ENCODE peak calls at places on chromosomes 7 and 10, in six cellular contexts. One of them, this sample, is unnamed.

GRCh38 chr7:122092964-122093797 is 50.9 kb downstream of the AASS start:
- DNase-seq in PC-3: peak; percentile 71
- DNase-seq in PC-9: peak; percentile 42
- DNase-seq in HCT116: peak; percentile 61
- DNase-seq in GM23338: peak; percentile 87
- DNase-seq in hepatocyte: peak; percentile 77
- DNase-seq in this sample: peak; percentile 72

GRCh38 chr7:55140221-55140980 is 121.6 kb downstream of the EGFR start:
- DNase-seq in PC-3: no peak
- DNase-seq in PC-9: no peak
- DNase-seq in HCT116: no peak
- DNase-seq in GM23338: no peak
- DNase-seq in hepatocyte: peak; percentile 35
- DNase-seq in this sample: peak; percentile 33

GRCh38 chr7:111004297-111004901 is 86.5 kb upstream of the LRRN3 start:
- DNase-seq in PC-3: no peak
- DNase-seq in PC-9: no peak
- DNase-seq in HCT116: no peak
- DNase-seq in GM23338: no peak
- DNase-seq in hepatocyte: no peak
- DNase-seq in this sample: no peak

GRCh38 chr10:43931308-43931930 is 282.7 kb upstream of the ZNF32 start:
- DNase-seq in PC-3: peak; percentile 73
- DNase-seq in PC-9: no peak
- DNase-seq in HCT116: no peak
- DNase-seq in GM23338: no peak
- DNase-seq in hepatocyte: no peak
- DNase-seq in this sample: peak; percentile 41

GRCh38 chr10:7687228-7687907 is 15.7 kb upstream of the ITIH2 start:
- DNase-seq in PC-3: peak; percentile 74
- DNase-seq in PC-9: peak; percentile 55
- DNase-seq in HCT116: peak; percentile 95
- DNase-seq in GM23338: peak; percentile 95
- DNase-seq in hepatocyte: peak; percentile 93
- DNase-seq in this sample: peak; percentile 94

GRCh38 chr7:54260868-54261475 is 281.2 kb upstream of the VSTM2A start:
- DNase-seq in PC-3: peak; percentile 81
- DNase-seq in PC-9: no peak
- DNase-seq in HCT116: no peak
- DNase-seq in GM23338: no peak
- DNase-seq in hepatocyte: no peak
- DNase-seq in this sample: peak; percentile 34

GRCh38 chr7:4715385-4715770 is 33.3 kb downstream of the FOXK1 start:
- DNase-seq in PC-3: no peak
- DNase-seq in PC-9: peak; percentile 76
- DNase-seq in HCT116: no peak
- DNase-seq in GM23338: no peak
- DNase-seq in hepatocyte: no peak
- DNase-seq in this sample: peak; percentile 94

GRCh38 chr7:90856317-90857072 is 260.4 kb downstream of the CDK14 start:
- DNase-seq in PC-3: no peak
- DNase-seq in PC-9: no peak
- DNase-seq in HCT116: no peak
- DNase-seq in GM23338: no peak
- DNase-seq in hepatocyte: no peak
- DNase-seq in this sample: peak; percentile 33

GRCh38 chr7:108875139-108875538 is 305.5 kb downstream of the DNAJB9 start:
- DNase-seq in PC-3: peak; percentile 41
- DNase-seq in PC-9: no peak
- DNase-seq in HCT116: peak; percentile 15
- DNase-seq in GM23338: peak; percentile 67
- DNase-seq in hepatocyte: no peak
- DNase-seq in this sample: peak; percentile 52

GRCh38 chr7:66927348-66927948 is 6.4 kb downstream of the TMEM248 start:
- DNase-seq in PC-3: no peak
- DNase-seq in PC-9: no peak
- DNase-seq in HCT116: no peak
- DNase-seq in GM23338: no peak
- DNase-seq in hepatocyte: no peak
- DNase-seq in this sample: no peak

GRCh38 chr7:991729-992444 is 8.9 kb downstream of the CYP2W1 start:
- DNase-seq in PC-3: no peak
- DNase-seq in PC-9: no peak
- DNase-seq in HCT116: no peak
- DNase-seq in GM23338: no peak
- DNase-seq in hepatocyte: no peak
- DNase-seq in this sample: no peak

GRCh38 chr10:86411281-86411841 is 44.8 kb upstream of the GRID1 start:
- DNase-seq in PC-3: no peak
- DNase-seq in PC-9: no peak
- DNase-seq in HCT116: no peak
- DNase-seq in GM23338: no peak
- DNase-seq in hepatocyte: peak; percentile 60
- DNase-seq in this sample: peak; percentile 36

GRCh38 chr7:71752171-71752935 is 620.4 kb downstream of the GALNT17 start:
- DNase-seq in PC-3: peak; percentile 37
- DNase-seq in PC-9: no peak
- DNase-seq in HCT116: no peak
- DNase-seq in GM23338: peak; percentile 91
- DNase-seq in hepatocyte: peak; percentile 80
- DNase-seq in this sample: no peak

GRCh38 chr7:138004936-138005335 is 3.0 kb upstream of the CREB3L2 start:
- DNase-seq in PC-3: no peak
- DNase-seq in PC-9: no peak
- DNase-seq in HCT116: no peak
- DNase-seq in GM23338: no peak
- DNase-seq in hepatocyte: no peak
- DNase-seq in this sample: no peak

GRCh38 chr10:18226336-18226735 is 86.1 kb downstream of the CACNB2 start:
- DNase-seq in PC-3: no peak
- DNase-seq in PC-9: no peak
- DNase-seq in HCT116: no peak
- DNase-seq in GM23338: no peak
- DNase-seq in hepatocyte: no peak
- DNase-seq in this sample: no peak

GRCh38 chr7:125391921-125392320 is 462.3 kb upstream of the POT1 start:
- DNase-seq in PC-3: peak; percentile 44
- DNase-seq in PC-9: no peak
- DNase-seq in HCT116: no peak
- DNase-seq in GM23338: no peak
- DNase-seq in hepatocyte: peak; percentile 25
- DNase-seq in this sample: no peak

GRCh38 chr7:114939484-114940097 is 17.7 kb downstream of the MDFIC start:
- DNase-seq in PC-3: peak; percentile 15
- DNase-seq in PC-9: no peak
- DNase-seq in HCT116: no peak
- DNase-seq in GM23338: peak; percentile 23
- DNase-seq in hepatocyte: no peak
- DNase-seq in this sample: no peak

GRCh38 chr7:114942443-114943175 is 20.7 kb downstream of the MDFIC start:
- DNase-seq in PC-3: no peak
- DNase-seq in PC-9: no peak
- DNase-seq in HCT116: no peak
- DNase-seq in GM23338: no peak
- DNase-seq in hepatocyte: no peak
- DNase-seq in this sample: no peak

GRCh38 chr7:114943530-114943929 is 21.6 kb downstream of the MDFIC start:
- DNase-seq in PC-3: no peak
- DNase-seq in PC-9: no peak
- DNase-seq in HCT116: no peak
- DNase-seq in GM23338: no peak
- DNase-seq in hepatocyte: no peak
- DNase-seq in this sample: no peak

GRCh38 chr7:114943953-114944741 is 22.3 kb downstream of the MDFIC start:
- DNase-seq in PC-3: no peak
- DNase-seq in PC-9: no peak
- DNase-seq in HCT116: no peak
- DNase-seq in GM23338: no peak
- DNase-seq in hepatocyte: no peak
- DNase-seq in this sample: peak; percentile 31

DNA sequence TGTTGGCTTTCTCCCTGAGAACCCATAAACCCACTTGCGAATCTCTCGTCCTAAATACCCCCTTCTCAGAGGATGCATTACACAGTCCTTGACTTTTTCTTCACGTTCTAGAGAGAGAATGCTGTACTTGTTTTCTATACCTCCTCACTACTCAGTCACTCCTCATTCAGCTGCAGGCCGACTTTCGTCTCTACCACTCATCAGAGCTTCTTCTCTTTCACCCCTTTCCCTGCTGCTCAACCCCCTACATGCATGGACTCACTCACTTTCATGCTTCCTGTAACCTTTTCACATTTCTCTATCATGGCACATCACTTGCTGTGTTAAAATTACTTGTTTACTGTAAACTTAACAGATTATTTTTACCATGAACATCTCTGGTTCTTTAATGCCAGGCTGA is 19.8 kb downstream of the MDFIC start:
- DNase-seq in PC-3: no peak
- DNase-seq in PC-9: no peak
- DNase-seq in HCT116: no peak
- DNase-seq in GM23338: no peak
- DNase-seq in hepatocyte: no peak
- DNase-seq in this sample: no peak
- H3K4me1 ChIP-seq in PC-3: no peaks in the 10 kb centered on the region
- H3K4me1 ChIP-seq in PC-9: no peaks in the 10 kb centered on the region
- H3K4me1 ChIP-seq in HCT116: no peaks in the 10 kb centered on the region
- H3K4me1 ChIP-seq in GM23338: peaks cover 18% of the 10 kb centered on the region
- H3K4me1 ChIP-seq in hepatocyte: peaks cover 6% of the 10 kb centered on the region
- H3K4me1 ChIP-seq in this sample: peaks cover 14% of the 10 kb centered on the region

GRCh38 chr10:606767-607544 is 82.5 kb downstream of the DIP2C start:
- DNase-seq in PC-3: no peak
- DNase-seq in PC-9: no peak
- DNase-seq in HCT116: no peak
- DNase-seq in GM23338: no peak
- DNase-seq in hepatocyte: no peak
- DNase-seq in this sample: peak; percentile 54

GRCh38 chr10:605632-606325 is 83.7 kb downstream of the DIP2C start:
- DNase-seq in PC-3: no peak
- DNase-seq in PC-9: no peak
- DNase-seq in HCT116: no peak
- DNase-seq in GM23338: no peak
- DNase-seq in hepatocyte: no peak
- DNase-seq in this sample: no peak

GRCh38 chr10:609868-610545 is 79.5 kb downstream of the DIP2C start:
- DNase-seq in PC-3: no peak
- DNase-seq in PC-9: no peak
- DNase-seq in HCT116: no peak
- DNase-seq in GM23338: no peak
- DNase-seq in hepatocyte: no peak
- DNase-seq in this sample: no peak

GRCh38 chr10:608331-609265 is 80.9 kb downstream of the DIP2C start:
- DNase-seq in PC-3: no peak
- DNase-seq in PC-9: no peak
- DNase-seq in HCT116: no peak
- DNase-seq in GM23338: no peak
- DNase-seq in hepatocyte: no peak
- DNase-seq in this sample: peak; percentile 53

DNA sequence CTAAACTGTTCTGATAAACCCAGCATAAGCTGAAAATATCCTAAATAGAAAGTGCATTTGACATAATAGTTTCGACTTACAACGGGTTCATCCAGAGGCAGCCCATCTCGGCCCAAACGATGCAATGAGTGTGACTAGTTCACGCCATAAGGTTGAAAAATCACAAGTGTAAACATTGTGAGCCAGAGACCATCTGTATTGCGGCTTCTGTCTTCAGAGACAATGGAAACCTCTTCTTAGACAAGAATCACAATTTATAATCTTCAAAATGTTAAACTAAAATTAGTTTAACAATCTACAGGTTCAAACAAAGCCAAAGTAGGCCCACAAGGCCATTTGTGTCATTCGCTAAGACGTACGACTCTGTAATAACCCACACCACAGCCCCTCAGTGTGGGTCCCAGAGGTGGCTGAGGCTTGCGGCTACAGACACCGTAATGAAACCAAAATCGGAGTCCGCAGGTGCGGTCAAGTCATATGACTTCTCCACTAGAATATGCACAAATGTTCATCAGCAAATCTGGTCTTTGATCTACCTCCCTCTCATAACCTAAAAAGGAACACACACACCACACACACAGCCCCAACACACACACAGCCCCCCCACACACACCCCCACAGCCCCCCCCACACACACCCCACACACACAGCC is 81.8 kb downstream of the DIP2C start:
- DNase-seq in PC-3: no peak
- DNase-seq in PC-9: no peak
- DNase-seq in HCT116: no peak
- DNase-seq in GM23338: no peak
- DNase-seq in hepatocyte: no peak
- DNase-seq in this sample: no peak
- H4K20me1 ChIP-seq in PC-3: no peaks in the 10 kb centered on the region
- H4K20me1 ChIP-seq in PC-9: no peaks in the 10 kb centered on the region
- H4K20me1 ChIP-seq in HCT116: no peaks in the 10 kb centered on the region
- H4K20me1 ChIP-seq in GM23338: peaks cover 3% of the 10 kb centered on the region
- H4K20me1 ChIP-seq in hepatocyte: peaks cover 51% of the 10 kb centered on the region
- H4K20me1 ChIP-seq in this sample: no peaks in the 10 kb centered on the region

GRCh38 chr7:37275086-37275485 is 173.6 kb downstream of the ELMO1 start:
- DNase-seq in PC-3: no peak
- DNase-seq in PC-9: no peak
- DNase-seq in HCT116: no peak
- DNase-seq in GM23338: no peak
- DNase-seq in hepatocyte: no peak
- DNase-seq in this sample: no peak

GRCh38 chr7:37265876-37266275 is 182.8 kb downstream of the ELMO1 start:
- DNase-seq in PC-3: no peak
- DNase-seq in PC-9: no peak
- DNase-seq in HCT116: no peak
- DNase-seq in GM23338: no peak
- DNase-seq in hepatocyte: no peak
- DNase-seq in this sample: no peak

GRCh38 chr7:37273891-37274290 is 174.8 kb downstream of the ELMO1 start:
- DNase-seq in PC-3: no peak
- DNase-seq in PC-9: no peak
- DNase-seq in HCT116: no peak
- DNase-seq in GM23338: no peak
- DNase-seq in hepatocyte: no peak
- DNase-seq in this sample: no peak

GRCh38 chr7:37267251-37267650 is 181.4 kb downstream of the ELMO1 start:
- DNase-seq in PC-3: no peak
- DNase-seq in PC-9: no peak
- DNase-seq in HCT116: no peak
- DNase-seq in GM23338: no peak
- DNase-seq in hepatocyte: no peak
- DNase-seq in this sample: no peak

DNA sequence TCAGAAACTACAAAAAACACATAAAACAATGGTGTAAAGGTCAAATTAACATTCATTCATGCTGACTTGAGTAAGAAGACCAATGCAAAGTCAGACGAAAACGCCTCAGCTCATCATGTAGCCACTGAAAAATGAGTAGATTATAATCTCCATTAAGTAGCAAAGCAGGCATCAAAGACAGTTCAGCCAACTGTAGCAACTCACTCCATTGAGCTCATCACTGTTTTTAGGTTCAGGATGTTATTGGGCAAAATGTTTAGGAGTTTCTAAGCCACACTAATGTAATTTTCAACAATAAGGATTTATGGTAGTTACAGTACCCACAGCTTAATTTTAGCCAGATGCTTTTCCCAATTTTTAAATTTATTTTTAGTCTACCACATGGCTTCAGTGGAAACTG is 178.6 kb downstream of the ELMO1 start:
- DNase-seq in PC-3: no peak
- DNase-seq in PC-9: no peak
- DNase-seq in HCT116: no peak
- DNase-seq in GM23338: no peak
- DNase-seq in hepatocyte: no peak
- DNase-seq in this sample: no peak
- H3K79me2 ChIP-seq in PC-3: no peaks in the 10 kb centered on the region
- H3K79me2 ChIP-seq in PC-9: no peaks in the 10 kb centered on the region
- H3K79me2 ChIP-seq in HCT116: no peaks in the 10 kb centered on the region
- H3K79me2 ChIP-seq in GM23338: no peaks in the 10 kb centered on the region
- H3K79me2 ChIP-seq in hepatocyte: no peaks in the 10 kb centered on the region
- H3K79me2 ChIP-seq in this sample: no peaks in the 10 kb centered on the region

GRCh38 chr7:116212859-116213258 is 2.5 kb downstream of the TES start:
- DNase-seq in PC-3: peak; percentile 50
- DNase-seq in PC-9: no peak
- DNase-seq in HCT116: no peak
- DNase-seq in GM23338: no peak
- DNase-seq in hepatocyte: no peak
- DNase-seq in this sample: peak; percentile 75
- H3K4me1 ChIP-seq in PC-3: peaks cover 56% of the 10 kb centered on the region
- H3K4me1 ChIP-seq in PC-9: peaks cover 62% of the 10 kb centered on the region
- H3K4me1 ChIP-seq in HCT116: peaks cover 73% of the 10 kb centered on the region
- H3K4me1 ChIP-seq in GM23338: peaks cover 21% of the 10 kb centered on the region
- H3K4me1 ChIP-seq in hepatocyte: peaks cover 22% of the 10 kb centered on the region
- H3K4me1 ChIP-seq in this sample: peaks cover 5% of the 10 kb centered on the region

This sample was measured in fibroblast of lung.